ENCODE peak calls at places on chromosomes 16 and 17, in seven cellular contexts. O, G, K, U, S, I and N are unnamed samples.

GRCh38 chr16:58426095-58426494 is 33.8 kb downstream of the GINS3 start:
- DNase-seq in O (no peak), G (no peak), K (peak; percentile 26), U (no peak), S (peak; percentile 56), I (no peak), N (no peak)

GRCh38 chr16:16992986-16993783 is 477.6 kb downstream of the XYLT1 start:
- DNase-seq in O (no peak), G (no peak), K (no peak), U (no peak), S (peak; percentile 37), I (no peak), N (no peak)

GRCh38 chr16:56667581-56668571 is at the start of gene MT1G:
- DNase-seq in O (peak; percentile 83), G (no peak), K (no peak), U (no peak), S (no peak), I (peak; percentile 35), N (no peak)

GRCh38 chr17:73770115-73770848 is 126.0 kb upstream of the SDK2 start:
- DNase-seq in O (no peak), G (peak; percentile 71), K (no peak), U (peak; percentile 69), S (no peak), I (peak; percentile 42), N (peak; percentile 59)

GRCh38 chr16:72787130-72787518 is 260.8 kb downstream of the ZFHX3 start:
- DNase-seq in O (no peak), G (no peak), K (no peak), U (no peak), S (no peak), I (no peak), N (no peak)

GRCh38 chr17:74307984-74308773 is 17.8 kb upstream of the KIF19 start:
- DNase-seq in O (no peak), G (no peak), K (no peak), U (no peak), S (no peak), I (no peak), N (no peak)

GRCh38 chr17:16381496-16381820 is 567 bp downstream of the UBB start:
- DNase-seq in O (no peak), G (peak; percentile 30), K (peak; percentile 22), U (no peak), S (peak; percentile 66), I (no peak), N (no peak)

GRCh38 chr16:25033852-25034251 is 18.7 kb upstream of the ARHGAP17 start:
- DNase-seq in O (no peak), G (no peak), K (no peak), U (peak; percentile 86), S (no peak), I (no peak), N (no peak)

GRCh38 chr16:79580465-79581200 is 19.9 kb downstream of the MAF start:
- DNase-seq in O (no peak), G (no peak), K (no peak), U (no peak), S (no peak), I (no peak), N (no peak)

GRCh38 chr16:20415541-20415940 is 6.2 kb downstream of the ACSM5 start:
- DNase-seq in O (no peak), G (peak; percentile 1), K (no peak), U (no peak), S (no peak), I (no peak), N (no peak)

GRCh38 chr16:77282345-77282744 is 83.1 kb downstream of the SYCE1L start:
- DNase-seq in O (no peak), G (no peak), K (no peak), U (no peak), S (no peak), I (no peak), N (no peak)

GRCh38 chr17:82320956-82321927 is 3.8 kb upstream of the CD7 start:
- DNase-seq in O (peak; percentile 93), G (no peak), K (no peak), U (no peak), S (peak; percentile 45), I (peak; percentile 57), N (no peak)

GRCh38 chr17:37086329-37086728 is 137.6 kb downstream of the AATF start:
- DNase-seq in O (no peak), G (no peak), K (no peak), U (no peak), S (no peak), I (no peak), N (no peak)

GRCh38 chr16:80759419-80760162 is 44.8 kb downstream of the CDYL2 start:
- DNase-seq in O (no peak), G (no peak), K (no peak), U (no peak), S (no peak), I (no peak), N (no peak)

GRCh38 chr16:8740775-8741355 is 56.6 kb downstream of the TMEM186 start:
- DNase-seq in O (no peak), G (no peak), K (no peak), U (no peak), S (no peak), I (peak; percentile 50), N (no peak)

GRCh38 chr17:38440614-38441397 is 12.5 kb downstream of the ARHGAP23 start:
- DNase-seq in O (no peak), G (no peak), K (no peak), U (no peak), S (no peak), I (peak; percentile 44), N (no peak)

GRCh38 chr16:73420244-73421040 is 372.5 kb upstream of the ZFHX3 start:
- DNase-seq in O (no peak), G (no peak), K (no peak), U (no peak), S (no peak), I (no peak), N (no peak)

GRCh38 chr16:75742424-75743047 is 16.2 kb upstream of the CPHXL start:
- DNase-seq in O (no peak), G (no peak), K (no peak), U (no peak), S (no peak), I (no peak), N (no peak)

GRCh38 chr16:27473101-27473900 is 71.3 kb downstream of the IL21R start:
- DNase-seq in O (no peak), G (no peak), K (no peak), U (no peak), S (no peak), I (no peak), N (no peak)

GRCh38 chr16:27474921-27475320 is 72.9 kb downstream of the IL21R start:
- DNase-seq in O (no peak), G (no peak), K (no peak), U (no peak), S (no peak), I (no peak), N (no peak)

GRCh38 chr16:27476240-27476639 is 73.5 kb downstream of the GTF3C1 start:
- DNase-seq in O (no peak), G (no peak), K (no peak), U (no peak), S (no peak), I (no peak), N (no peak)

GRCh38 chr16:27474041-27474440 is 72.1 kb downstream of the IL21R start:
- DNase-seq in O (no peak), G (no peak), K (no peak), U (no peak), S (no peak), I (no peak), N (no peak)

GRCh38 chr16:27475561-27475960 is 73.6 kb downstream of the IL21R start:
- DNase-seq in O (no peak), G (peak; percentile 27), K (no peak), U (peak; percentile 89), S (no peak), I (no peak), N (peak; percentile 89)
- H3K4me3 ChIP-seq in O (no peak overlapping the region), G (no peak overlapping the region), K (no peak overlapping the region), U (no peak overlapping the region), S (no peak overlapping the region), I (no peak overlapping the region), N (no peak overlapping the region)

DNA sequence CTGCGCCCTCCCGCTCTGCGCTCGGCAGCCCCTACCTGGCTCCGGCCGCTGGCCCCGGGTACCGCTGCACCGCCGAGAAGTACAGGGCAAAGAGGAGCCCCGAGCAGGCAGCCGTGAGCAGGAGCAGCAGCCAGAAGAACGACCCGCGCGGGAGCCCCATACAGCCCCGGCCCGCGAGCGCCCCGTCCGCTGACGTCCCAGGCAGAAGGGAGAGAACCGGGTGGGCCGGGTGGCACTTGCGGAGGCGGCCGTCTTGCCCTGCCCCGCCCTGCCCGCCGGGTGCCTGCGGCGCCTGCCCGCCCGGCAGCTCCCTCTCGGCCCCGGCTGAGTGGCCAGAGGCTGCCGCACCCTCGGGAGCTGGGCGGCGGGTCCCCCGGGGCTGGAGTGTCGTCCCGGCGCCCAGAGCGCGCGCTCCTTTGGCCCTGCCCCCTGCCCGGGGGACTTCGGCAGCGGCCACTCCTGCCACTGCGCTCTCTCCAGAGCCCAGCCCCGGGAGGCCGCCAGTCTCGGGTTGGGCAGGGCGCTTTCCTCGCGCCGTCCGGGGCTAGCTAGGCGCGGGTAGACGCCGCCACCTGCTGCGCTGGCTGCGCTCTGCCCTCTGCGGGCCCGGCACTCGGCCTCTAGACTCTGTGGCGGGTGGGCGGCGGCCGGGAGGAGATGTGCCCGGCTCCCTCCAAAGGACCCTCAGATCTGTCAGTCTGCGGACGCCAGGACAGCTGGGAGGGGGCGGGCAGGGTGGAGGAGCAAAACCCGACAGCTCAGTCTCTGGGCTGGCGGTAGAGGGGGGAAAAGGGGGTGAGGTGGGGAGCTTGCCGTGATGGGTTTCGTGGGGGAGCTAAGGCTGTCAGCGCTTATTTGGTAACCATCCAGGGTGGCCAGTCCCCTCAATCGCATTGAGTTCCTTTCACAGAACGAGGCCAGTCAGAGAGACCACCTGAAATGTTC is at the start of gene ST6GALNAC2:
- DNase-seq in O (peak; percentile 96), G (peak; percentile 89), K (no peak), U (no peak), S (peak; percentile 45), I (peak; percentile 84), N (no peak)
- TF ChIP-seq CTCF in O (peak; percentile 21), G (peak; percentile 64), K (peak; percentile 16), U (no peak), S (peak; percentile 36), I (peak; percentile 23), N (no peak)

GRCh38 chr16:87536795-87537142 is 43.9 kb upstream of the ZCCHC14 start:
- DNase-seq in O (no peak), G (no peak), K (no peak), U (no peak), S (no peak), I (no peak), N (no peak)

GRCh38 chr16:87534751-87535150 is 41.9 kb upstream of the ZCCHC14 start:
- DNase-seq in O (no peak), G (no peak), K (no peak), U (no peak), S (no peak), I (no peak), N (no peak)

GRCh38 chr16:87535457-87535854 is 42.6 kb upstream of the ZCCHC14 start:
- DNase-seq in O (no peak), G (no peak), K (no peak), U (no peak), S (no peak), I (no peak), N (no peak)

GRCh38 chr16:87534030-87534653 is 41.3 kb upstream of the ZCCHC14 start:
- DNase-seq in O (no peak), G (no peak), K (no peak), U (no peak), S (no peak), I (no peak), N (no peak)

GRCh38 chr16:87535855-87536794 is 43.3 kb upstream of the ZCCHC14 start:
- DNase-seq in O (no peak), G (no peak), K (no peak), U (no peak), S (no peak), I (no peak), N (no peak)
- H3K4me3 ChIP-seq in O (no peak overlapping the region), G (no peak overlapping the region), K (no peak overlapping the region), U (no peak overlapping the region), S (no peak overlapping the region), I (no peak overlapping the region), N (no peak overlapping the region)

GRCh38 chr16:67013823-67014640 is 14.9 kb upstream of the CBFB start:
- DNase-seq in O (peak; percentile 87), G (no peak), K (no peak), U (peak; percentile 18), S (peak; percentile 68), I (peak; percentile 78), N (no peak)
- TF ChIP-seq CTCF in O (peak; percentile 27), G (peak; percentile 25), K (peak; percentile 28), U (peak; percentile 14), S (peak; percentile 33), I (no peak), N (peak; percentile 6)